ENCODE peak calls at places on chromosomes 11 and 22, in ten cellular contexts. One of them, this sample, is unnamed. For H3K4me1, the result is how much of the 10 kb centered on the place peaks cover.

GRCh38 chr22:45970709-45971388 is 6.1 kb downstream of the WNT7B start:
- DNase-seq in uterus: no peak
- DNase-seq in CD8-positive, alpha-beta T cell: no peak
- DNase-seq in kidney: no peak
- DNase-seq in spleen: no peak
- DNase-seq in Peyer's patch: no peak
- DNase-seq in A549: no peak
- DNase-seq in cardiac muscle cell: peak
- DNase-seq in psoas muscle: no peak
- DNase-seq in stomach: no peak
- DNase-seq in this sample: no peak

GRCh38 chr22:36413022-36413770 is 25.4 kb upstream of the MYH9 start:
- DNase-seq in uterus: no peak
- DNase-seq in CD8-positive, alpha-beta T cell: no peak
- DNase-seq in kidney: no peak
- DNase-seq in spleen: no peak
- DNase-seq in Peyer's patch: peak
- DNase-seq in A549: no peak
- DNase-seq in cardiac muscle cell: no peak
- DNase-seq in psoas muscle: no peak
- DNase-seq in stomach: no peak
- DNase-seq in this sample: no peak

GRCh38 chr11:72238040-72238450 is 5.9 kb downstream of the PHOX2A start:
- DNase-seq in uterus: no peak
- DNase-seq in CD8-positive, alpha-beta T cell: no peak
- DNase-seq in kidney: no peak
- DNase-seq in spleen: peak
- DNase-seq in Peyer's patch: peak
- DNase-seq in A549: peak
- DNase-seq in cardiac muscle cell: peak
- DNase-seq in psoas muscle: peak
- DNase-seq in stomach: peak
- DNase-seq in this sample: no peak

GRCh38 chr11:48066881-48067800 is 86.8 kb downstream of the PTPRJ start:
- DNase-seq in uterus: no peak
- DNase-seq in CD8-positive, alpha-beta T cell: no peak
- DNase-seq in kidney: no peak
- DNase-seq in spleen: peak
- DNase-seq in Peyer's patch: peak
- DNase-seq in A549: no peak
- DNase-seq in cardiac muscle cell: no peak
- DNase-seq in psoas muscle: no peak
- DNase-seq in stomach: no peak
- DNase-seq in this sample: no peak

GRCh38 chr11:120577041-120577440 is 65.5 kb downstream of the GRIK4 start:
- DNase-seq in uterus: no peak
- DNase-seq in CD8-positive, alpha-beta T cell: no peak
- DNase-seq in kidney: peak
- DNase-seq in spleen: no peak
- DNase-seq in Peyer's patch: no peak
- DNase-seq in A549: no peak
- DNase-seq in cardiac muscle cell: no peak
- DNase-seq in psoas muscle: no peak
- DNase-seq in stomach: no peak
- DNase-seq in this sample: no peak

GRCh38 chr11:66113132-66113856 is 43.2 kb downstream of the PACS1 start:
- DNase-seq in uterus: no peak
- DNase-seq in CD8-positive, alpha-beta T cell: no peak
- DNase-seq in kidney: no peak
- DNase-seq in spleen: no peak
- DNase-seq in Peyer's patch: no peak
- DNase-seq in A549: peak
- DNase-seq in cardiac muscle cell: peak
- DNase-seq in psoas muscle: no peak
- DNase-seq in stomach: no peak
- DNase-seq in this sample: no peak

GRCh38 chr22:49701380-49702067 is 126.1 kb downstream of the BRD1 start:
- DNase-seq in uterus: no peak
- DNase-seq in CD8-positive, alpha-beta T cell: no peak
- DNase-seq in kidney: no peak
- DNase-seq in spleen: no peak
- DNase-seq in Peyer's patch: no peak
- DNase-seq in A549: no peak
- DNase-seq in cardiac muscle cell: no peak
- DNase-seq in psoas muscle: no peak
- DNase-seq in stomach: no peak
- DNase-seq in this sample: no peak

GRCh38 chr22:35470903-35471321 is 69.7 kb upstream of the RASD2 start:
- DNase-seq in uterus: no peak
- DNase-seq in CD8-positive, alpha-beta T cell: no peak
- DNase-seq in kidney: no peak
- DNase-seq in spleen: no peak
- DNase-seq in Peyer's patch: no peak
- DNase-seq in A549: peak
- DNase-seq in cardiac muscle cell: no peak
- DNase-seq in psoas muscle: no peak
- DNase-seq in stomach: no peak
- DNase-seq in this sample: no peak

GRCh38 chr11:122617926-122618325 is 37.6 kb upstream of the UBASH3B start:
- DNase-seq in uterus: no peak
- DNase-seq in CD8-positive, alpha-beta T cell: no peak
- DNase-seq in kidney: no peak
- DNase-seq in spleen: no peak
- DNase-seq in Peyer's patch: no peak
- DNase-seq in A549: no peak
- DNase-seq in cardiac muscle cell: no peak
- DNase-seq in psoas muscle: no peak
- DNase-seq in stomach: no peak
- DNase-seq in this sample: no peak

GRCh38 chr11:130533113-130533803 is 84.8 kb downstream of the ADAMTS15 start:
- DNase-seq in uterus: no peak
- DNase-seq in CD8-positive, alpha-beta T cell: no peak
- DNase-seq in kidney: no peak
- DNase-seq in spleen: no peak
- DNase-seq in Peyer's patch: no peak
- DNase-seq in A549: no peak
- DNase-seq in cardiac muscle cell: no peak
- DNase-seq in psoas muscle: no peak
- DNase-seq in stomach: no peak
- DNase-seq in this sample: no peak

GRCh38 chr11:130535530-130535929 is 87.1 kb downstream of the ADAMTS15 start:
- DNase-seq in uterus: no peak
- DNase-seq in CD8-positive, alpha-beta T cell: no peak
- DNase-seq in kidney: no peak
- DNase-seq in spleen: no peak
- DNase-seq in Peyer's patch: no peak
- DNase-seq in A549: no peak
- DNase-seq in cardiac muscle cell: no peak
- DNase-seq in psoas muscle: no peak
- DNase-seq in stomach: no peak
- DNase-seq in this sample: no peak

GRCh38 chr11:130534525-130534924 is 86.1 kb downstream of the ADAMTS15 start:
- DNase-seq in uterus: no peak
- DNase-seq in CD8-positive, alpha-beta T cell: no peak
- DNase-seq in kidney: no peak
- DNase-seq in spleen: no peak
- DNase-seq in Peyer's patch: no peak
- DNase-seq in A549: no peak
- DNase-seq in cardiac muscle cell: no peak
- DNase-seq in psoas muscle: no peak
- DNase-seq in stomach: no peak
- DNase-seq in this sample: no peak

GRCh38 chr11:130536106-130537040 is 87.9 kb downstream of the ADAMTS15 start:
- DNase-seq in uterus: no peak
- DNase-seq in CD8-positive, alpha-beta T cell: no peak
- DNase-seq in kidney: no peak
- DNase-seq in spleen: no peak
- DNase-seq in Peyer's patch: no peak
- DNase-seq in A549: peak
- DNase-seq in cardiac muscle cell: peak
- DNase-seq in psoas muscle: no peak
- DNase-seq in stomach: no peak
- DNase-seq in this sample: no peak

GRCh38 chr11:130533871-130534270 is 85.4 kb downstream of the ADAMTS15 start:
- DNase-seq in uterus: no peak
- DNase-seq in CD8-positive, alpha-beta T cell: no peak
- DNase-seq in kidney: no peak
- DNase-seq in spleen: no peak
- DNase-seq in Peyer's patch: no peak
- DNase-seq in A549: no peak
- DNase-seq in cardiac muscle cell: no peak
- DNase-seq in psoas muscle: no peak
- DNase-seq in stomach: no peak
- DNase-seq in this sample: no peak
- TF ChIP-seq CTCF in uterus: no peak
- TF ChIP-seq CTCF in CD8-positive, alpha-beta T cell: no peak
- TF ChIP-seq CTCF in kidney: no peak
- TF ChIP-seq CTCF in spleen: no peak
- TF ChIP-seq CTCF in Peyer's patch: no peak
- TF ChIP-seq CTCF in A549: no peak
- TF ChIP-seq CTCF in cardiac muscle cell: no peak
- TF ChIP-seq CTCF in psoas muscle: no peak
- TF ChIP-seq CTCF in stomach: no peak
- TF ChIP-seq CTCF in this sample: no peak

GRCh38 chr22:23253475-23254055 is 73.3 kb downstream of the BCR start:
- DNase-seq in uterus: no peak
- DNase-seq in CD8-positive, alpha-beta T cell: no peak
- DNase-seq in kidney: no peak
- DNase-seq in spleen: no peak
- DNase-seq in Peyer's patch: no peak
- DNase-seq in A549: no peak
- DNase-seq in cardiac muscle cell: no peak
- DNase-seq in psoas muscle: no peak
- DNase-seq in stomach: no peak
- DNase-seq in this sample: no peak
- H3K4me1 ChIP-seq in uterus: under half
- H3K4me1 ChIP-seq in CD8-positive, alpha-beta T cell: under half
- H3K4me1 ChIP-seq in kidney: under half
- H3K4me1 ChIP-seq in spleen: under half
- H3K4me1 ChIP-seq in Peyer's patch: under half
- H3K4me1 ChIP-seq in A549: under half
- H3K4me1 ChIP-seq in cardiac muscle cell: under half
- H3K4me1 ChIP-seq in psoas muscle: under half
- H3K4me1 ChIP-seq in stomach: half or more
- H3K4me1 ChIP-seq in this sample: under half

DNA sequence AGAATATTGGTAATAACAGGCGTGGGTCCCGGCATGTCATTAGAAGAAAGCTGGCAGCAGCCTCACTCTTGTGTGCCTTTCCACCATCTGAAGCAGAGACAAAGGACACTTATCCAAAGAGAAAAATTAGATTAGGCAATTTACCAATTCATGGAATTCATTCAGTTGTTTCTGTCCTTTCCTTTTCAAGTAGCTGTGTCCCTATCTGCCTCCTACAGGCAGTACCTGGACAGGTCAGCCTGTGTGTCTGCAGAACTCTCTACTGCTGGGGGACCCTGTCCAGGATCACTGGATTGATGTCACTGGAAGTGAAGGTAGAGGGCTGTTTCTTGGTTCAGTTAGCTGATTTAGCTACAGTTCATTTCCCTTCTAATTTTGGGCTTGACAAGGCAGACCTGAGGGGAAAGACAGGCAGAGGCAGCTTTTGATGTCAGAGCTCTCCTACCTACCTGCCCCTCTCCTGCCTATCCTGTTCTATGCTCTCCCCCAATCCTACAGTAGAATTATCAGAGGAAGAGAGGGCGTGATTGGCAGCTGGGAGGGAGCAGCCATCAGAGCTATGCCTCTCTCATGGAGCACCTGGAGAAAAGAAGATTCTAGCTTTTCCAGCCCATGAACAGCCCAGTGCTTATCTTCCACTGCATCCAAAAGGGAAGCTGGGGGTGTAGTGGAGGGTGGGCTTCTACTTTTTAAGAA is 20.4 kb upstream of the CCDC90B start:
- DNase-seq in uterus: no peak
- DNase-seq in CD8-positive, alpha-beta T cell: no peak
- DNase-seq in kidney: no peak
- DNase-seq in spleen: no peak
- DNase-seq in Peyer's patch: no peak
- DNase-seq in A549: no peak
- DNase-seq in cardiac muscle cell: no peak
- DNase-seq in psoas muscle: no peak
- DNase-seq in stomach: no peak
- DNase-seq in this sample: no peak
- TF ChIP-seq CTCF in uterus: no peak
- TF ChIP-seq CTCF in CD8-positive, alpha-beta T cell: no peak
- TF ChIP-seq CTCF in kidney: no peak
- TF ChIP-seq CTCF in spleen: no peak
- TF ChIP-seq CTCF in Peyer's patch: no peak
- TF ChIP-seq CTCF in A549: no peak
- TF ChIP-seq CTCF in cardiac muscle cell: no peak
- TF ChIP-seq CTCF in psoas muscle: no peak
- TF ChIP-seq CTCF in stomach: no peak
- TF ChIP-seq CTCF in this sample: no peak

GRCh38 chr22:23889620-23890019 is 4.6 kb upstream of the MIF start:
- DNase-seq in uterus: no peak
- DNase-seq in CD8-positive, alpha-beta T cell: no peak
- DNase-seq in kidney: no peak
- DNase-seq in spleen: no peak
- DNase-seq in Peyer's patch: no peak
- DNase-seq in A549: no peak
- DNase-seq in cardiac muscle cell: no peak
- DNase-seq in psoas muscle: no peak
- DNase-seq in stomach: peak
- DNase-seq in this sample: no peak

GRCh38 chr22:23882370-23882769 is 11.8 kb upstream of the MIF start:
- DNase-seq in uterus: no peak
- DNase-seq in CD8-positive, alpha-beta T cell: no peak
- DNase-seq in kidney: peak
- DNase-seq in spleen: no peak
- DNase-seq in Peyer's patch: no peak
- DNase-seq in A549: no peak
- DNase-seq in cardiac muscle cell: no peak
- DNase-seq in psoas muscle: no peak
- DNase-seq in stomach: no peak
- DNase-seq in this sample: no peak

GRCh38 chr22:23888615-23889401 is 5.4 kb upstream of the MIF start:
- DNase-seq in uterus: no peak
- DNase-seq in CD8-positive, alpha-beta T cell: no peak
- DNase-seq in kidney: no peak
- DNase-seq in spleen: no peak
- DNase-seq in Peyer's patch: no peak
- DNase-seq in A549: peak
- DNase-seq in cardiac muscle cell: peak
- DNase-seq in psoas muscle: no peak
- DNase-seq in stomach: no peak
- DNase-seq in this sample: no peak

GRCh38 chr22:23883658-23884057 is 10.5 kb upstream of the MIF start:
- DNase-seq in uterus: no peak
- DNase-seq in CD8-positive, alpha-beta T cell: no peak
- DNase-seq in kidney: peak
- DNase-seq in spleen: no peak
- DNase-seq in Peyer's patch: no peak
- DNase-seq in A549: no peak
- DNase-seq in cardiac muscle cell: no peak
- DNase-seq in psoas muscle: no peak
- DNase-seq in stomach: no peak
- DNase-seq in this sample: no peak

DNA sequence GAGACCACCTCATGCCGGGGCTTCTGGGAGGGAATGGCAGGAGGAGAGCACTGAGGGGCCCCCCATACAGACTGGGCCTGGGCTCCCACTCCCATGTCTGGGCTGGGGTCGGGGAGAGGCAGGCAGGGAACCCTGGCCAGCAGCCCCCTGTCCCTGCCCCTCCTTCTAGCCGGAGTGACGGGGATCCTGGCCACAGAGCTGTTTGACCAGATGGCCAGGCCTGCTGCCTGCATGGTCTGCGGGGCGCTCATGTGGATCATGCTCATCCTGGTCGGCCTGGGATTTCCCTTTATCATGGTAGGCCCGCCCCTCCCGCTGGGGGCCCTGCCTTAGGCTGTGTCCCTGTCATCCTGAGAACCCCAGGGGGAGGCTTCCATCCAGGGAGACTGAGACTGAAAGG is 10.1 kb upstream of the MIF start:
- DNase-seq in uterus: no peak
- DNase-seq in CD8-positive, alpha-beta T cell: no peak
- DNase-seq in kidney: no peak
- DNase-seq in spleen: no peak
- DNase-seq in Peyer's patch: no peak
- DNase-seq in A549: no peak
- DNase-seq in cardiac muscle cell: no peak
- DNase-seq in psoas muscle: no peak
- DNase-seq in stomach: no peak
- DNase-seq in this sample: no peak
- H3K4me1 ChIP-seq in uterus: under half
- H3K4me1 ChIP-seq in CD8-positive, alpha-beta T cell: under half
- H3K4me1 ChIP-seq in kidney: under half
- H3K4me1 ChIP-seq in spleen: under half
- H3K4me1 ChIP-seq in Peyer's patch: under half
- H3K4me1 ChIP-seq in A549: under half
- H3K4me1 ChIP-seq in cardiac muscle cell: under half
- H3K4me1 ChIP-seq in psoas muscle: under half
- H3K4me1 ChIP-seq in stomach: under half
- H3K4me1 ChIP-seq in this sample: under half

This sample was measured in thoracic aorta.